ENCODE peak calls at places on chromosomes 16 and 17, in seven cellular contexts. G, S, I, H, L, O and Q are unnamed samples.

GRCh38 chr17:73491648-73492047 is 152.6 kb downstream of the SDK2 start:
- DNase-seq in G (no peak), S (no peak), I (no peak), H (no peak), L (no peak), O (no peak), Q (no peak)

GRCh38 chr17:19336938-19337711 is 25.4 kb downstream of the B9D1 start:
- DNase-seq in G (no peak), S (peak; percentile 39), I (no peak), H (no peak), L (no peak), O (no peak), Q (no peak)

GRCh38 chr17:3693829-3694231 is 2.1 kb downstream of the P2RX5 start:
- DNase-seq in G (no peak), S (no peak), I (no peak), H (no peak), L (no peak), O (no peak), Q (no peak)

GRCh38 chr16:57539072-57539796 is 2.9 kb upstream of the CCDC102A start:
- DNase-seq in G (no peak), S (no peak), I (no peak), H (no peak), L (no peak), O (no peak), Q (no peak)

GRCh38 chr17:3918372-3919122 is 2.3 kb upstream of the P2RX1 start:
- DNase-seq in G (no peak), S (no peak), I (no peak), H (no peak), L (no peak), O (no peak), Q (no peak)

GRCh38 chr16:74025-74424 is 1.6 kb upstream of the RHBDF1 start:
- DNase-seq in G (peak; percentile 58), S (no peak), I (no peak), H (no peak), L (no peak), O (no peak), Q (no peak)

GRCh38 chr16:89171216-89172170 is at the start of gene CDH15:
- DNase-seq in G (peak; percentile 99), S (peak; percentile 96), I (peak; percentile 93), H (peak; percentile 61), L (peak; percentile 94), O (peak; percentile 86), Q (peak; percentile 87)

GRCh38 chr17:55301521-55302406 is 37.0 kb downstream of the HLF start:
- DNase-seq in G (no peak), S (no peak), I (no peak), H (no peak), L (no peak), O (no peak), Q (no peak)

GRCh38 chr17:16281351-16281750 is 64.3 kb downstream of the PIGL start:
- DNase-seq in G (no peak), S (no peak), I (no peak), H (no peak), L (no peak), O (no peak), Q (no peak)

GRCh38 chr17:70636517-70637133 is 467.3 kb downstream of the KCNJ2 start:
- DNase-seq in G (no peak), S (peak; percentile 52), I (no peak), H (no peak), L (no peak), O (no peak), Q (peak; percentile 32)

GRCh38 chr16:66872927-66873684 is 7.2 kb upstream of the PDP2 start:
- DNase-seq in G (peak; percentile 94), S (peak; percentile 92), I (peak; percentile 92), H (peak; percentile 43), L (peak; percentile 84), O (peak; percentile 88), Q (peak; percentile 35)

GRCh38 chr16:12419151-12419550 is 384.5 kb downstream of the CPPED1 start:
- DNase-seq in G (no peak), S (no peak), I (no peak), H (no peak), L (no peak), O (no peak), Q (no peak)

GRCh38 chr16:27698266-27698665 is 148.3 kb downstream of the KATNIP start:
- DNase-seq in G (no peak), S (no peak), I (no peak), H (no peak), L (no peak), O (no peak), Q (no peak)

GRCh38 chr16:11799509-11800384 is 2.7 kb upstream of the ZC3H7A start:
- DNase-seq in G (no peak), S (no peak), I (no peak), H (no peak), L (no peak), O (no peak), Q (no peak)

GRCh38 chr17:4527552-4527951 is 27.6 kb downstream of the MYBBP1A start:
- DNase-seq in G (no peak), S (no peak), I (no peak), H (no peak), L (no peak), O (no peak), Q (no peak)

GRCh38 chr17:78128616-78129384 is at the start of gene TMC6:
- DNase-seq in G (peak; percentile 64), S (peak; percentile 56), I (peak; percentile 55), H (peak; percentile 41), L (peak; percentile 70), O (no peak), Q (no peak)

GRCh38 chr17:57574040-57574513 is 171.0 kb downstream of the CCDC182 start:
- DNase-seq in G (peak; percentile 83), S (no peak), I (no peak), H (no peak), L (no peak), O (no peak), Q (peak; percentile 79)

GRCh38 chr17:178292-179065 is 3.0 kb downstream of the DOC2B start:
- DNase-seq in G (peak; percentile 41), S (no peak), I (no peak), H (no peak), L (no peak), O (no peak), Q (no peak)

GRCh38 chr16:16169615-16170014 is 53.7 kb downstream of the ABCC6 start:
- DNase-seq in G (no peak), S (no peak), I (no peak), H (no peak), L (no peak), O (no peak), Q (no peak)

GRCh38 chr16:8753411-8754054 is 43.9 kb downstream of the TMEM186 start:
- DNase-seq in G (no peak), S (no peak), I (no peak), H (no peak), L (no peak), O (no peak), Q (no peak)

GRCh38 chr16:85259115-85259830 is 147.0 kb upstream of the CIBAR2 start:
- DNase-seq in G (no peak), S (no peak), I (no peak), H (no peak), L (no peak), O (no peak), Q (no peak)

GRCh38 chr17:79952265-79952877 is 83.3 kb downstream of the TBC1D16 start:
- DNase-seq in G (peak; percentile 51), S (no peak), I (no peak), H (no peak), L (no peak), O (no peak), Q (no peak)

GRCh38 chr17:78251773-78252103 is 20.3 kb downstream of the TMEM235 start:
- DNase-seq in G (no peak), S (no peak), I (no peak), H (no peak), L (no peak), O (no peak), Q (no peak)

GRCh38 chr17:79843475-79843916 is 4.3 kb upstream of the CBX4 start:
- DNase-seq in G (no peak), S (no peak), I (no peak), H (no peak), L (no peak), O (no peak), Q (no peak)

GRCh38 chr17:58913552-58913951 is 157.9 kb downstream of the PPM1E start:
- DNase-seq in G (no peak), S (no peak), I (no peak), H (no peak), L (no peak), O (no peak), Q (no peak)

GRCh38 chr17:68561319-68561718 is 39.8 kb downstream of the FAM20A start:
- DNase-seq in G (no peak), S (no peak), I (no peak), H (no peak), L (no peak), O (no peak), Q (no peak)

GRCh38 chr17:31678431-31678830 is 180.6 kb downstream of the COPRS start:
- DNase-seq in G (peak; percentile 56), S (no peak), I (no peak), H (no peak), L (no peak), O (no peak), Q (peak; percentile 61)

GRCh38 chr16:6218855-6219254 is 1113.8 kb upstream of the RBFOX1 start:
- DNase-seq in G (no peak), S (no peak), I (no peak), H (no peak), L (no peak), O (no peak), Q (no peak)

GRCh38 chr17:39209317-39210092 is 9.4 kb downstream of the RPL19 start:
- DNase-seq in G (peak; percentile 93), S (no peak), I (no peak), H (no peak), L (peak; percentile 64), O (peak; percentile 35), Q (no peak)

GRCh38 chr16:3495166-3495565 is at the start of gene C16orf90:
- DNase-seq in G (no peak), S (no peak), I (no peak), H (no peak), L (no peak), O (no peak), Q (no peak)

GRCh38 chr17:48333034-48333491 is 97.0 kb downstream of the SKAP1 start:
- DNase-seq in G (no peak), S (no peak), I (no peak), H (no peak), L (no peak), O (no peak), Q (no peak)